ENCODE peak calls at places on chromosome 19, in five cellular contexts. One of them, this sample, is unnamed. For H3K9me3, the result is how much of the 10 kb centered on the place peaks cover.

GRCh38 chr19:11735375-11735774 is 3.4 kb downstream of the ZNF823 start:
- DNase-seq in IMR-90: no peak
- DNase-seq in tibial nerve: no peak
- DNase-seq in A549: no peak
- DNase-seq in upper lobe of left lung: no peak
- DNase-seq in this sample: no peak

GRCh38 chr19:15180451-15181390 is 20.1 kb downstream of the NOTCH3 start:
- DNase-seq in tibial nerve: no peak
- DNase-seq in upper lobe of left lung: peak
- DNase-seq in IMR-90: no peak
- DNase-seq in A549: no peak
- DNase-seq in this sample: peak

GRCh38 chr19:804419-805160 is 7.3 kb downstream of the PTBP1 start:
- DNase-seq in IMR-90: no peak
- DNase-seq in upper lobe of left lung: no peak
- DNase-seq in A549: no peak
- DNase-seq in tibial nerve: no peak
- DNase-seq in this sample: no peak

GRCh38 chr19:6510618-6511017 is 8.5 kb upstream of the TUBB4A start:
- DNase-seq in upper lobe of left lung: no peak
- DNase-seq in IMR-90: no peak
- DNase-seq in A549: no peak
- DNase-seq in tibial nerve: no peak
- DNase-seq in this sample: no peak

GRCh38 chr19:1261863-1262686 is 7.1 kb upstream of the CIRBP start:
- DNase-seq in IMR-90: peak
- DNase-seq in upper lobe of left lung: peak
- DNase-seq in tibial nerve: peak
- DNase-seq in A549: peak
- DNase-seq in this sample: peak

GRCh38 chr19:45355910-45356309 is 14.5 kb downstream of the ERCC2 start:
- DNase-seq in tibial nerve: no peak
- DNase-seq in upper lobe of left lung: no peak
- DNase-seq in A549: no peak
- DNase-seq in IMR-90: no peak
- DNase-seq in this sample: no peak

GRCh38 chr19:51195316-51195586 is 29.6 kb upstream of the CD33 start:
- DNase-seq in A549: no peak
- DNase-seq in upper lobe of left lung: no peak
- DNase-seq in IMR-90: no peak
- DNase-seq in tibial nerve: no peak
- DNase-seq in this sample: no peak

GRCh38 chr19:18647371-18647767 is 10.5 kb downstream of the KLHL26 start:
- DNase-seq in upper lobe of left lung: no peak
- DNase-seq in A549: no peak
- DNase-seq in IMR-90: no peak
- DNase-seq in tibial nerve: no peak
- DNase-seq in this sample: no peak

GRCh38 chr19:51586103-51586728 is 15.1 kb downstream of the ZNF175 start:
- DNase-seq in A549: no peak
- DNase-seq in tibial nerve: no peak
- DNase-seq in upper lobe of left lung: no peak
- DNase-seq in IMR-90: no peak
- DNase-seq in this sample: no peak

GRCh38 chr19:1133471-1133929 is 29.7 kb downstream of the GPX4 start:
- DNase-seq in IMR-90: no peak
- DNase-seq in tibial nerve: no peak
- DNase-seq in A549: peak
- DNase-seq in upper lobe of left lung: peak
- DNase-seq in this sample: no peak

GRCh38 chr19:41616785-41617621 is 9.9 kb downstream of the CEACAM4 start:
- DNase-seq in upper lobe of left lung: no peak
- DNase-seq in A549: peak
- DNase-seq in IMR-90: peak
- DNase-seq in tibial nerve: no peak
- DNase-seq in this sample: peak

GRCh38 chr19:8145969-8146368 is 3.4 kb downstream of the FBN3 start:
- DNase-seq in IMR-90: no peak
- DNase-seq in A549: no peak
- DNase-seq in tibial nerve: no peak
- DNase-seq in upper lobe of left lung: no peak
- DNase-seq in this sample: no peak

GRCh38 chr19:48746738-48747575 is at the start of gene IZUMO1:
- DNase-seq in upper lobe of left lung: peak
- DNase-seq in IMR-90: peak
- DNase-seq in tibial nerve: peak
- DNase-seq in A549: peak
- DNase-seq in this sample: peak

GRCh38 chr19:34767967-34768366 is 5.0 kb downstream of the ZNF599 start:
- DNase-seq in tibial nerve: no peak
- DNase-seq in IMR-90: no peak
- DNase-seq in A549: no peak
- DNase-seq in upper lobe of left lung: no peak
- DNase-seq in this sample: no peak

GRCh38 chr19:6671960-6672359 is 2.0 kb upstream of the TNFSF14 start:
- DNase-seq in tibial nerve: no peak
- DNase-seq in A549: no peak
- DNase-seq in upper lobe of left lung: no peak
- DNase-seq in IMR-90: no peak
- DNase-seq in this sample: peak

GRCh38 chr19:33799507-33799906 is 2.8 kb downstream of the KCTD15 start:
- DNase-seq in IMR-90: no peak
- DNase-seq in tibial nerve: no peak
- DNase-seq in A549: no peak
- DNase-seq in upper lobe of left lung: no peak
- DNase-seq in this sample: no peak

GRCh38 chr19:15418588-15419412 is at the start of gene AKAP8L:
- DNase-seq in upper lobe of left lung: peak
- DNase-seq in tibial nerve: peak
- DNase-seq in IMR-90: peak
- DNase-seq in A549: peak
- DNase-seq in this sample: peak

GRCh38 chr19:47109541-47110375 is 3.8 kb downstream of the ZC3H4 start:
- DNase-seq in upper lobe of left lung: peak
- DNase-seq in IMR-90: peak
- DNase-seq in tibial nerve: no peak
- DNase-seq in A549: no peak
- DNase-seq in this sample: peak

GRCh38 chr19:5578094-5578846 is 10.5 kb upstream of the TINCR start:
- DNase-seq in tibial nerve: no peak
- DNase-seq in upper lobe of left lung: peak
- DNase-seq in IMR-90: peak
- DNase-seq in A549: peak
- DNase-seq in this sample: peak

GRCh38 chr19:32168111-32168510 is 177.3 kb upstream of the ZNF507 start:
- DNase-seq in tibial nerve: no peak
- DNase-seq in IMR-90: no peak
- DNase-seq in upper lobe of left lung: no peak
- DNase-seq in A549: no peak
- DNase-seq in this sample: no peak

GRCh38 chr19:42427313-42427712 is at the start of gene LIPE:
- DNase-seq in upper lobe of left lung: no peak
- DNase-seq in tibial nerve: no peak
- DNase-seq in IMR-90: no peak
- DNase-seq in A549: no peak
- DNase-seq in this sample: no peak

GRCh38 chr19:42197375-42197817 is 20.1 kb downstream of the DEDD2 start:
- DNase-seq in IMR-90: no peak
- DNase-seq in A549: no peak
- DNase-seq in upper lobe of left lung: peak
- DNase-seq in tibial nerve: no peak
- DNase-seq in this sample: no peak

GRCh38 chr19:325937-326565 is 18.5 kb downstream of the MIER2 start:
- DNase-seq in IMR-90: no peak
- DNase-seq in tibial nerve: no peak
- DNase-seq in A549: no peak
- DNase-seq in upper lobe of left lung: no peak
- DNase-seq in this sample: no peak

GRCh38 chr19:40549007-40549708 is 27.5 kb upstream of the SHKBP1 start:
- DNase-seq in tibial nerve: no peak
- DNase-seq in upper lobe of left lung: peak
- DNase-seq in IMR-90: peak
- DNase-seq in A549: peak
- DNase-seq in this sample: peak

GRCh38 chr19:40687525-40688016 is 2.9 kb downstream of the NUMBL start:
- DNase-seq in tibial nerve: peak
- DNase-seq in IMR-90: peak
- DNase-seq in upper lobe of left lung: peak
- DNase-seq in A549: no peak
- DNase-seq in this sample: peak

GRCh38 chr19:45757696-45758095 is 11.4 kb downstream of the SIX5 start:
- DNase-seq in A549: no peak
- DNase-seq in tibial nerve: no peak
- DNase-seq in IMR-90: no peak
- DNase-seq in upper lobe of left lung: no peak
- DNase-seq in this sample: no peak

GRCh38 chr19:46755077-46755852 is 9.0 kb upstream of the STRN4 start:
- DNase-seq in upper lobe of left lung: no peak
- DNase-seq in A549: no peak
- DNase-seq in IMR-90: peak
- DNase-seq in tibial nerve: no peak
- DNase-seq in this sample: no peak

GRCh38 chr19:39125554-39126311 is at the start of gene PAK4:
- DNase-seq in A549: peak
- DNase-seq in tibial nerve: peak
- DNase-seq in IMR-90: peak
- DNase-seq in upper lobe of left lung: peak
- DNase-seq in this sample: peak
- TF ChIP-seq POLR2A in A549: peak
- TF ChIP-seq POLR2A in tibial nerve: peak
- TF ChIP-seq POLR2A in IMR-90: peak
- TF ChIP-seq POLR2A in upper lobe of left lung: peak
- TF ChIP-seq POLR2A in this sample: peak

GRCh38 chr19:10644351-10645007 is 9.7 kb upstream of the ILF3 start:
- DNase-seq in A549: peak
- DNase-seq in upper lobe of left lung: peak
- DNase-seq in tibial nerve: peak
- DNase-seq in IMR-90: peak
- DNase-seq in this sample: peak
- TF ChIP-seq CTCF in A549: peak
- TF ChIP-seq CTCF in upper lobe of left lung: peak
- TF ChIP-seq CTCF in tibial nerve: peak
- TF ChIP-seq CTCF in IMR-90: peak
- TF ChIP-seq CTCF in this sample: peak

GRCh38 chr19:2329528-2329927 is 1.0 kb downstream of the SPPL2B start:
- DNase-seq in upper lobe of left lung: no peak
- DNase-seq in A549: no peak
- DNase-seq in tibial nerve: no peak
- DNase-seq in IMR-90: no peak
- DNase-seq in this sample: no peak

GRCh38 chr19:2330255-2330631 is 1.8 kb downstream of the SPPL2B start:
- DNase-seq in IMR-90: no peak
- DNase-seq in A549: no peak
- DNase-seq in upper lobe of left lung: no peak
- DNase-seq in tibial nerve: no peak
- DNase-seq in this sample: no peak

GRCh38 chr19:2327773-2328400 is 499 bp downstream of the LSM7 start:
- DNase-seq in IMR-90: peak
- DNase-seq in upper lobe of left lung: peak
- DNase-seq in tibial nerve: no peak
- DNase-seq in A549: no peak
- DNase-seq in this sample: peak

GRCh38 chr19:2329162-2329505 is 650 bp downstream of the SPPL2B start:
- DNase-seq in upper lobe of left lung: no peak
- DNase-seq in A549: no peak
- DNase-seq in IMR-90: no peak
- DNase-seq in tibial nerve: no peak
- DNase-seq in this sample: no peak

DNA sequence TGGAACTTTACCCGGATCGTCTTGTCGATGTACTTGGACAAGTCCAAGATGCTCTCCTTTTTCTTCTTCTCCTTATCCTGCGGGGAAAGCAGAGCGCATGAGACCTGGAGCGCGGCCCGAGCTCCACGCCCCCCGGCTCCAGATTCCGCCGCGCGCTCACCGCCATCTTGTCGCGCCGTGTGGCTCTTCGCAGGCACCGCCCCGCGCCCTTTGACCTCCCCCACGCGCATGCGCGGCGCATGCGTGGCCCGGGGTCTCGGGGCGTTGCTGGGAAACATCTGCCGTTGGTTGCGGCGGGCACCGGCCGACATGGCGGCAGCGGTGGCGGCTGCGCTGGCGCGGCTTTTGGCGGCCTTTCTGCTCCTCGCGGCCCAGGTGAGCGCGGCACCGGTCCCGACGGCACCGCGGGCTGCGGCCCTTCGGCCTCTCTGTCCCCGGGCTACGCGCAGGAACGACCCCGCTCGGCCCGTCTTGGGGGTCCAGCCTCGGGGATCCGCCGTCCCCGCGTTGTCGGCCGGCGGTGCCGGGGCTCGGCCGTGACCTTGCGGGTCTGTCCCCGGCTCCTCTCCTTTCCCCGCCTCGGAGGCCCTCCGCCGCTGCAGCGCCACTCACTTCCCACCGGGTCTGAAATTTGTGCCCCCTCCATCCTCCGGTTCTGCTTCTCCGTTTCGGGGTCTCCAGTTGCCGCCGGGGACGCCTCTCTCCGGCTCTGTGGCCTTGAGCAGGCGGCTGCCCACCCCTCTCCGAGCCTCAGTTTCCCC is at the start of the genes LSM7 and SPPL2B:
- DNase-seq in upper lobe of left lung: peak
- DNase-seq in IMR-90: peak
- DNase-seq in tibial nerve: peak
- DNase-seq in A549: peak
- DNase-seq in this sample: peak
- H3K9me3 ChIP-seq in upper lobe of left lung: under half
- H3K9me3 ChIP-seq in IMR-90: under half
- H3K9me3 ChIP-seq in tibial nerve: under half
- H3K9me3 ChIP-seq in A549: under half
- H3K9me3 ChIP-seq in this sample: under half

GRCh38 chr19:4229179-4229931 is at the start of gene EBI3:
- DNase-seq in tibial nerve: no peak
- DNase-seq in A549: no peak
- DNase-seq in upper lobe of left lung: peak
- DNase-seq in IMR-90: peak
- DNase-seq in this sample: peak

GRCh38 chr19:4227771-4228170 is 1.6 kb upstream of the EBI3 start:
- DNase-seq in A549: no peak
- DNase-seq in tibial nerve: no peak
- DNase-seq in IMR-90: no peak
- DNase-seq in upper lobe of left lung: no peak
- DNase-seq in this sample: no peak

GRCh38 chr19:4224470-4224869 is 4.9 kb upstream of the EBI3 start:
- DNase-seq in upper lobe of left lung: no peak
- DNase-seq in tibial nerve: no peak
- DNase-seq in IMR-90: no peak
- DNase-seq in A549: no peak
- DNase-seq in this sample: no peak

GRCh38 chr19:4228765-4229178 is 551 bp upstream of the EBI3 start:
- DNase-seq in IMR-90: no peak
- DNase-seq in tibial nerve: no peak
- DNase-seq in A549: no peak
- DNase-seq in upper lobe of left lung: no peak
- DNase-seq in this sample: no peak

DNA sequence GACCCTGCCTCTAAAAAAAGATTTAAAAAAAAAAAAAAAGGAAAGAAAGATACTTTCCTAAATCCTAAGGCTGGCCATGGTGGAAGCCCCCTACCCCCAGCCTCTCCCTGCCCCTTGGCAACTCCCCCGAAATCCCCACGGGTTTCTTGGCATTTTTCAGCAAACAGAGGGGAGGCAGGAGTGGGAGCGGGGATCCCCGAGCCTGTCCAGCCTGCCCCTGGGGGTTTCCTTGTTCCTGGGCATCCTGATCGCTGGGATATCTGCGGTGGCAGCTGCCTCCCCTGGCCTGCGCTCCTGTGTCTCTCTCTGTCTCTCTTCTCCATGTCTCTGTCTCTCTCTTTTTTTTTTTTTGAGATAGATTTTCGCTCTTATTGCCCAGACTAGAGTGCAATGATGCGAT is 3.4 kb upstream of the EBI3 start:
- DNase-seq in upper lobe of left lung: no peak
- DNase-seq in IMR-90: no peak
- DNase-seq in tibial nerve: no peak
- DNase-seq in A549: no peak
- DNase-seq in this sample: no peak
- TF ChIP-seq POLR2A in upper lobe of left lung: no peak
- TF ChIP-seq POLR2A in IMR-90: no peak
- TF ChIP-seq POLR2A in tibial nerve: no peak
- TF ChIP-seq POLR2A in A549: no peak
- TF ChIP-seq POLR2A in this sample: no peak